ENCODE peak calls at places on chromosomes 16 and 17, in eight cellular contexts. Y is Peyer's patch; E is ACHN; Z is posterior cingulate gyrus; V is renal cortical epithelial cell; M is D341Med; O is naive thymus-derived CD8-positive, alpha-beta T cell; Q is stimulated activated CD8-positive, alpha-beta memory T cell treated with anti-CD3 and anti-CD28 coated beads, Interleukin-7, amount 100 ng/mL, for 1 hour. L is an unnamed sample.

GRCh38 chr17:40251576-40251975 is 32.5 kb downstream of the WIPF2 start:
- DNase-seq in Q (no peak), V (peak; percentile 89), E (peak; percentile 55), M (no peak), Z (no peak), Y (no peak), O (no peak), L (no peak)

GRCh38 chr16:11350531-11351335 is 5.5 kb downstream of the RMI2 start:
- DNase-seq in E (no peak), M (no peak), Y (no peak), Z (peak; percentile 25), V (no peak), O (no peak), Q (no peak), L (no peak)

GRCh38 chr17:55348749-55349354 is 72.8 kb downstream of the MMD start:
- DNase-seq in Y (peak; percentile 23), V (peak; percentile 36), Z (peak; percentile 91), E (peak; percentile 49), M (peak; percentile 83), Q (peak; percentile 8), O (peak; percentile 20), L (peak; percentile 50)

GRCh38 chr17:81647640-81648012 is 8.7 kb downstream of the PDE6G start:
- DNase-seq in V (no peak), E (no peak), O (no peak), M (no peak), Z (no peak), Q (no peak), Y (no peak), L (no peak)

GRCh38 chr17:40190197-40191021 is 13.1 kb downstream of the RAPGEFL1 start:
- DNase-seq in O (no peak), Z (peak; percentile 66), Y (no peak), M (peak; percentile 76), Q (no peak), E (peak; percentile 53), V (no peak), L (peak; percentile 83)

GRCh38 chr16:72832640-72833039 is 215.3 kb downstream of the ZFHX3 start:
- DNase-seq in O (peak; percentile 47), Y (peak; percentile 64), Z (peak; percentile 94), V (peak; percentile 47), M (peak; percentile 88), Q (peak; percentile 37), E (peak; percentile 80), L (peak; percentile 78)

GRCh38 chr16:14486520-14487303 is 143.3 kb downstream of the PARN start:
- DNase-seq in Q (no peak), Y (peak; percentile 31), V (peak; percentile 98), M (peak; percentile 73), O (no peak), E (peak; percentile 97), Z (no peak), L (peak; percentile 93)

GRCh38 chr17:4365103-4365627 is 1.3 kb downstream of the UBE2G1 start:
- DNase-seq in Z (peak; percentile 98), M (peak; percentile 80), V (peak; percentile 90), O (peak; percentile 89), Y (peak; percentile 91), Q (peak; percentile 71), E (peak; percentile 96), L (peak; percentile 96)

GRCh38 chr16:31221357-31222160 is 4.6 kb upstream of the PYDC1 start:
- DNase-seq in O (no peak), Z (peak; percentile 33), E (no peak), Q (no peak), Y (no peak), M (peak; percentile 25), V (no peak), L (no peak)

GRCh38 chr16:14600164-14600563 is 29.9 kb downstream of the PARN start:
- DNase-seq in O (peak; percentile 22), Z (no peak), V (peak; percentile 43), Q (no peak), M (no peak), Y (no peak), E (peak; percentile 60), L (peak; percentile 37)

GRCh38 chr16:69217433-69217832 is 30.5 kb downstream of the SNTB2 start:
- DNase-seq in Y (no peak), Z (no peak), E (peak; percentile 54), O (no peak), M (no peak), V (peak; percentile 42), Q (no peak), L (no peak)

GRCh38 chr17:66466933-66467367 is 164.5 kb downstream of the PRKCA start:
- DNase-seq in O (no peak), V (peak; percentile 99), Q (no peak), Z (no peak), Y (no peak), E (peak; percentile 100), M (no peak), L (peak; percentile 88)

GRCh38 chr16:11439790-11440656 is 94.8 kb downstream of the RMI2 start:
- DNase-seq in Q (no peak), E (no peak), O (no peak), Y (no peak), Z (peak; percentile 21), V (no peak), M (no peak), L (peak; percentile 8)

GRCh38 chr17:79952915-79953314 is 82.8 kb downstream of the TBC1D16 start:
- DNase-seq in E (no peak), V (no peak), Z (peak; percentile 22), M (no peak), O (no peak), Q (no peak), Y (no peak), L (no peak)

GRCh38 chr17:48532261-48532660 is 1.4 kb upstream of the HOXB1 start:
- DNase-seq in Y (no peak), M (no peak), Z (no peak), V (no peak), O (no peak), Q (no peak), E (no peak), L (no peak)

GRCh38 chr16:65118866-65119265 is 3.0 kb downstream of the CDH11 start:
- DNase-seq in E (no peak), V (no peak), M (no peak), Y (no peak), Z (no peak), O (no peak), Q (no peak), L (no peak)

GRCh38 chr16:70018254-70018653 is 67.1 kb downstream of the CLEC18A start:
- DNase-seq in O (peak; percentile 58), E (peak; percentile 45), Q (no peak), M (peak; percentile 36), Z (no peak), V (peak; percentile 5), Y (no peak), L (peak; percentile 81)

GRCh38 chr16:75256059-75256870 is 4.8 kb upstream of the BCAR1 start:
- DNase-seq in Q (no peak), E (no peak), Y (no peak), O (no peak), M (no peak), Z (no peak), V (peak; percentile 41), L (peak; percentile 85)

GRCh38 chr16:20175358-20175757 is 101.7 kb upstream of the GPR139 start:
- DNase-seq in Y (no peak), Q (no peak), M (no peak), V (no peak), Z (no peak), O (no peak), E (no peak), L (peak; percentile 36)

GRCh38 chr17:9842057-9842758 is 16.5 kb downstream of the GLP2R start:
- DNase-seq in V (no peak), E (no peak), Q (no peak), Y (no peak), M (no peak), O (no peak), Z (no peak), L (no peak)

GRCh38 chr16:2365895-2366294 is 25.4 kb upstream of the ABCA3 start:
- DNase-seq in Q (no peak), V (peak; percentile 72), Y (no peak), O (no peak), M (no peak), E (no peak), Z (no peak), L (no peak)

GRCh38 chr16:84806256-84806889 is 13.4 kb upstream of the CRISPLD2 start:
- DNase-seq in V (no peak), Y (no peak), E (peak; percentile 66), O (no peak), Q (no peak), Z (peak; percentile 84), M (no peak), L (no peak)

L was measured in mesendoderm.